ENCODE peak calls at places on chromosomes 11 and 22, in ten cellular contexts. One of them, this sample, is unnamed. For H3K4me1, the result is how much of the 10 kb centered on the place peaks cover.

GRCh38 chr22:29129644-29130201 is 56.9 kb downstream of the KREMEN1 start:
- DNase-seq in breast epithelium: no peak
- DNase-seq in GM23338: no peak
- DNase-seq in GM12878: no peak
- DNase-seq in stomach: no peak
- DNase-seq in SK-N-SH: no peak
- DNase-seq in sigmoid colon: peak
- DNase-seq in spleen: no peak
- DNase-seq in transverse colon: no peak
- DNase-seq in HCT116: no peak
- DNase-seq in this sample: no peak

GRCh38 chr11:44905131-44905866 is 45.4 kb downstream of the TP53I11 start:
- DNase-seq in spleen: no peak
- DNase-seq in breast epithelium: no peak
- DNase-seq in transverse colon: no peak
- DNase-seq in GM23338: no peak
- DNase-seq in GM12878: no peak
- DNase-seq in SK-N-SH: no peak
- DNase-seq in HCT116: no peak
- DNase-seq in sigmoid colon: no peak
- DNase-seq in stomach: no peak
- DNase-seq in this sample: no peak

GRCh38 chr11:16392646-16393045 is 36.3 kb upstream of the SOX6 start:
- DNase-seq in transverse colon: no peak
- DNase-seq in breast epithelium: no peak
- DNase-seq in SK-N-SH: no peak
- DNase-seq in sigmoid colon: no peak
- DNase-seq in stomach: no peak
- DNase-seq in GM23338: no peak
- DNase-seq in spleen: no peak
- DNase-seq in HCT116: no peak
- DNase-seq in GM12878: no peak
- DNase-seq in this sample: no peak

GRCh38 chr11:75816561-75817239 is 1.7 kb downstream of the UVRAG start:
- DNase-seq in GM23338: no peak
- DNase-seq in HCT116: no peak
- DNase-seq in breast epithelium: no peak
- DNase-seq in transverse colon: no peak
- DNase-seq in GM12878: no peak
- DNase-seq in spleen: no peak
- DNase-seq in stomach: no peak
- DNase-seq in SK-N-SH: no peak
- DNase-seq in sigmoid colon: no peak
- DNase-seq in this sample: no peak

GRCh38 chr11:126328444-126328843 is 24.6 kb downstream of the DCPS start:
- DNase-seq in GM12878: no peak
- DNase-seq in GM23338: no peak
- DNase-seq in stomach: no peak
- DNase-seq in sigmoid colon: no peak
- DNase-seq in SK-N-SH: no peak
- DNase-seq in transverse colon: no peak
- DNase-seq in spleen: peak
- DNase-seq in breast epithelium: no peak
- DNase-seq in HCT116: no peak
- DNase-seq in this sample: no peak

GRCh38 chr11:6438979-6439571 is 1.7 kb downstream of the HPX start:
- DNase-seq in GM23338: peak
- DNase-seq in stomach: peak
- DNase-seq in spleen: no peak
- DNase-seq in HCT116: peak
- DNase-seq in transverse colon: peak
- DNase-seq in sigmoid colon: no peak
- DNase-seq in breast epithelium: no peak
- DNase-seq in SK-N-SH: peak
- DNase-seq in GM12878: no peak
- DNase-seq in this sample: peak

GRCh38 chr11:75554258-75555022 is 7.6 kb upstream of the SERPINH1 start:
- DNase-seq in spleen: no peak
- DNase-seq in sigmoid colon: peak
- DNase-seq in GM23338: peak
- DNase-seq in SK-N-SH: peak
- DNase-seq in GM12878: no peak
- DNase-seq in stomach: peak
- DNase-seq in transverse colon: peak
- DNase-seq in HCT116: no peak
- DNase-seq in breast epithelium: peak
- DNase-seq in this sample: peak

GRCh38 chr11:132587716-132588115 is 944.6 kb downstream of the OPCML start:
- DNase-seq in sigmoid colon: no peak
- DNase-seq in transverse colon: no peak
- DNase-seq in breast epithelium: no peak
- DNase-seq in stomach: no peak
- DNase-seq in spleen: no peak
- DNase-seq in GM12878: no peak
- DNase-seq in HCT116: no peak
- DNase-seq in GM23338: no peak
- DNase-seq in SK-N-SH: no peak
- DNase-seq in this sample: no peak

GRCh38 chr11:3228445-3228829 is 3.8 kb downstream of the MRGPRE start:
- DNase-seq in GM12878: no peak
- DNase-seq in SK-N-SH: no peak
- DNase-seq in HCT116: no peak
- DNase-seq in breast epithelium: no peak
- DNase-seq in GM23338: no peak
- DNase-seq in spleen: peak
- DNase-seq in transverse colon: no peak
- DNase-seq in sigmoid colon: no peak
- DNase-seq in stomach: no peak
- DNase-seq in this sample: no peak

GRCh38 chr22:44885806-44886360 is 123.9 kb downstream of the PHF21B start:
- DNase-seq in breast epithelium: no peak
- DNase-seq in GM23338: no peak
- DNase-seq in sigmoid colon: no peak
- DNase-seq in HCT116: no peak
- DNase-seq in stomach: no peak
- DNase-seq in transverse colon: no peak
- DNase-seq in GM12878: no peak
- DNase-seq in spleen: no peak
- DNase-seq in SK-N-SH: no peak
- DNase-seq in this sample: no peak

GRCh38 chr11:108518581-108518980 is 20.4 kb upstream of the POGLUT3 start:
- DNase-seq in SK-N-SH: no peak
- DNase-seq in spleen: no peak
- DNase-seq in GM12878: no peak
- DNase-seq in stomach: no peak
- DNase-seq in HCT116: no peak
- DNase-seq in sigmoid colon: no peak
- DNase-seq in GM23338: no peak
- DNase-seq in transverse colon: no peak
- DNase-seq in breast epithelium: no peak
- DNase-seq in this sample: no peak

GRCh38 chr11:73358071-73358470 is 18.1 kb upstream of the RELT start:
- DNase-seq in transverse colon: no peak
- DNase-seq in stomach: no peak
- DNase-seq in spleen: no peak
- DNase-seq in breast epithelium: no peak
- DNase-seq in GM12878: no peak
- DNase-seq in GM23338: no peak
- DNase-seq in SK-N-SH: no peak
- DNase-seq in sigmoid colon: no peak
- DNase-seq in HCT116: no peak
- DNase-seq in this sample: no peak

GRCh38 chr11:46238967-46239800 is 38.3 kb upstream of the CREB3L1 start:
- DNase-seq in transverse colon: peak
- DNase-seq in sigmoid colon: peak
- DNase-seq in SK-N-SH: peak
- DNase-seq in GM12878: no peak
- DNase-seq in breast epithelium: peak
- DNase-seq in HCT116: peak
- DNase-seq in spleen: peak
- DNase-seq in stomach: peak
- DNase-seq in GM23338: peak
- DNase-seq in this sample: peak

GRCh38 chr11:46240861-46241260 is 36.6 kb upstream of the CREB3L1 start:
- DNase-seq in SK-N-SH: no peak
- DNase-seq in sigmoid colon: no peak
- DNase-seq in breast epithelium: no peak
- DNase-seq in GM12878: no peak
- DNase-seq in stomach: no peak
- DNase-seq in transverse colon: no peak
- DNase-seq in HCT116: no peak
- DNase-seq in spleen: no peak
- DNase-seq in GM23338: no peak
- DNase-seq in this sample: no peak

GRCh38 chr11:46239801-46240061 is 37.7 kb upstream of the CREB3L1 start:
- DNase-seq in GM23338: no peak
- DNase-seq in breast epithelium: no peak
- DNase-seq in HCT116: no peak
- DNase-seq in spleen: no peak
- DNase-seq in sigmoid colon: no peak
- DNase-seq in SK-N-SH: no peak
- DNase-seq in GM12878: no peak
- DNase-seq in transverse colon: no peak
- DNase-seq in stomach: no peak
- DNase-seq in this sample: no peak

GRCh38 chr11:46238078-46238966 is 39.1 kb upstream of the CREB3L1 start:
- DNase-seq in SK-N-SH: peak
- DNase-seq in GM23338: peak
- DNase-seq in HCT116: no peak
- DNase-seq in sigmoid colon: peak
- DNase-seq in breast epithelium: no peak
- DNase-seq in stomach: peak
- DNase-seq in GM12878: no peak
- DNase-seq in spleen: peak
- DNase-seq in transverse colon: peak
- DNase-seq in this sample: peak

GRCh38 chr11:46240371-46240770 is 37.1 kb upstream of the CREB3L1 start:
- DNase-seq in GM12878: no peak
- DNase-seq in breast epithelium: no peak
- DNase-seq in stomach: no peak
- DNase-seq in sigmoid colon: no peak
- DNase-seq in HCT116: no peak
- DNase-seq in SK-N-SH: no peak
- DNase-seq in spleen: no peak
- DNase-seq in transverse colon: no peak
- DNase-seq in GM23338: no peak
- DNase-seq in this sample: no peak
- H3K4me1 ChIP-seq in GM12878: under half
- H3K4me1 ChIP-seq in breast epithelium: under half
- H3K4me1 ChIP-seq in stomach: under half
- H3K4me1 ChIP-seq in sigmoid colon: under half
- H3K4me1 ChIP-seq in HCT116: under half
- H3K4me1 ChIP-seq in SK-N-SH: under half
- H3K4me1 ChIP-seq in spleen: under half
- H3K4me1 ChIP-seq in transverse colon: under half
- H3K4me1 ChIP-seq in GM23338: under half
- H3K4me1 ChIP-seq in this sample: under half

GRCh38 chr11:69992943-69993694 is 85.0 kb upstream of the ANO1 start:
- DNase-seq in spleen: peak
- DNase-seq in HCT116: no peak
- DNase-seq in SK-N-SH: no peak
- DNase-seq in GM23338: no peak
- DNase-seq in GM12878: no peak
- DNase-seq in stomach: peak
- DNase-seq in sigmoid colon: no peak
- DNase-seq in transverse colon: peak
- DNase-seq in breast epithelium: no peak
- DNase-seq in this sample: no peak
- TF ChIP-seq POLR2AphosphoS5 in spleen: no peak
- TF ChIP-seq POLR2AphosphoS5 in HCT116: no peak
- TF ChIP-seq POLR2AphosphoS5 in SK-N-SH: no peak
- TF ChIP-seq POLR2AphosphoS5 in GM23338: no peak
- TF ChIP-seq POLR2AphosphoS5 in GM12878: no peak
- TF ChIP-seq POLR2AphosphoS5 in stomach: no peak
- TF ChIP-seq POLR2AphosphoS5 in sigmoid colon: no peak
- TF ChIP-seq POLR2AphosphoS5 in transverse colon: no peak
- TF ChIP-seq POLR2AphosphoS5 in breast epithelium: no peak
- TF ChIP-seq POLR2AphosphoS5 in this sample: no peak

DNA sequence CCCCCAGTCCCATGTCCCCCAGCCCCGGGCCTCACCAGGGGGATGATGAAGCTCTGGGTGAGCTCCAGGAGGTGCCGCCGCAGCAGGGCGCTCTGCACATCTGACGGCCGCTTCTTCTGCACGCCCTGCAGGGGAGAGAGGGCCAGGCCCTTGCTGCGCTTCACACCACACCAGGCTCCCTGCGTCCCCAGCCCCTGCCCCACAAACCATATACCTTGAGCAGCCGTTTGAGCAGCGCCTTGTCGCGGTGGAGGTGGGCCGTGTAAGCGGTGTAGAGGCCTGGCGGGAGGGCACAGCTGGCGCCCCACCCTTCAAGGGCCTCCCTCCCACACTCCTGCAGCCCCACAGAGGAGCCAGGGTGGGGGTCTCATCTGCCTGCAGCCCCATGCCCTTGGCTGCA is 6.2 kb upstream of the PLXNB2 start:
- DNase-seq in GM12878: no peak
- DNase-seq in spleen: peak
- DNase-seq in GM23338: no peak
- DNase-seq in sigmoid colon: no peak
- DNase-seq in HCT116: no peak
- DNase-seq in breast epithelium: no peak
- DNase-seq in stomach: no peak
- DNase-seq in transverse colon: no peak
- DNase-seq in SK-N-SH: peak
- DNase-seq in this sample: no peak
- H3K4me1 ChIP-seq in GM12878: under half
- H3K4me1 ChIP-seq in spleen: half or more
- H3K4me1 ChIP-seq in GM23338: under half
- H3K4me1 ChIP-seq in sigmoid colon: under half
- H3K4me1 ChIP-seq in HCT116: under half
- H3K4me1 ChIP-seq in breast epithelium: under half
- H3K4me1 ChIP-seq in stomach: under half
- H3K4me1 ChIP-seq in transverse colon: under half
- H3K4me1 ChIP-seq in SK-N-SH: under half
- H3K4me1 ChIP-seq in this sample: under half

DNA sequence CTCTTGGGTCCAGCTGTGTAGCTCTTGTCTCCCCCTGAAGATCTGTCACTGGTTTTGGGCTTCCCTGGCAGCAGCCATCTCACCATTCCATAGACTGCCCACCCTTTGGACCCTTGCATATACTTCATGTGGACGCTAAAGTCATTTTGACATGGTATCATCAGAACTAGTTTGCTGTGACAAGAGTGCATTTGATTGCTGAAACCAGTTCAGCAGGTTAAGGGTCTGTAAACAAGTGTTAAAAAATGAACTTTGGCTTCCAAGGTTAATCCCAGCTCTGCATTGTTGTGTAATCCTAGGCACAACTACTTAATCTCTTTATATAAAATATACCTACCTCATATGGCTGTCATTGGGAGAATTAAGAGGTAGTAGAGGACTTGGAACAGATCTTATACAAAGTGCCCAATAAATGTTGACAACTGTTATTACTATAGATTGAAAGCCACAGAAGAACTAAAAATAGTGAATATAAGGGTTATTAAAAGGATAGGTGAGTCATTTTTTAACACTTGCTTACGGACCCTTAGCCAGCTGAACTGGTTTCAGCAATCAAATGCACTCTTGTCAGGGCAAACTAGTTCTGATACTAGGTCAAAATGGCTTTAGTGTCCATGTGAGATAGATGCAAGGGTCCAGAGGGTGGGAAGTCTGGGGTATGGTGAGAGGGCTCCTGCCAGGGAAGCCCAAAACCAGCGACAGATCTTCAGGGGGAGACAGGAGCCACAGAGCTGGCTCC is 29.4 kb downstream of the CCDC90B start:
- DNase-seq in GM23338: no peak
- DNase-seq in spleen: no peak
- DNase-seq in GM12878: no peak
- DNase-seq in stomach: no peak
- DNase-seq in transverse colon: no peak
- DNase-seq in sigmoid colon: no peak
- DNase-seq in breast epithelium: no peak
- DNase-seq in HCT116: no peak
- DNase-seq in SK-N-SH: no peak
- DNase-seq in this sample: no peak
- TF ChIP-seq POLR2AphosphoS5 in GM23338: no peak
- TF ChIP-seq POLR2AphosphoS5 in spleen: no peak
- TF ChIP-seq POLR2AphosphoS5 in GM12878: no peak
- TF ChIP-seq POLR2AphosphoS5 in stomach: no peak
- TF ChIP-seq POLR2AphosphoS5 in transverse colon: no peak
- TF ChIP-seq POLR2AphosphoS5 in sigmoid colon: no peak
- TF ChIP-seq POLR2AphosphoS5 in breast epithelium: no peak
- TF ChIP-seq POLR2AphosphoS5 in HCT116: no peak
- TF ChIP-seq POLR2AphosphoS5 in SK-N-SH: no peak
- TF ChIP-seq POLR2AphosphoS5 in this sample: no peak

This sample was measured in prostate gland.